ENCODE peak calls at places on chromosome 1, in ten cellular contexts. One of them, this sample, is unnamed. For H3K4me1, the result is how much of the 10 kb centered on the place peaks cover.

GRCh38 chr1:2212542-2213491 is 15.3 kb upstream of the SKI start:
- DNase-seq in tibial nerve: peak
- DNase-seq in transverse colon: peak
- DNase-seq in IMR-90: peak
- DNase-seq in HCT116: peak
- DNase-seq in Peyer's patch: peak
- DNase-seq in neural progenitor cell: peak
- DNase-seq in MM.1S: no peak
- DNase-seq in cardiac muscle cell: peak
- DNase-seq in H1: peak
- DNase-seq in this sample: peak

GRCh38 chr1:221837886-221838285 is 96.0 kb upstream of the DUSP10 start:
- DNase-seq in HCT116: no peak
- DNase-seq in tibial nerve: no peak
- DNase-seq in cardiac muscle cell: no peak
- DNase-seq in neural progenitor cell: no peak
- DNase-seq in Peyer's patch: no peak
- DNase-seq in IMR-90: no peak
- DNase-seq in transverse colon: no peak
- DNase-seq in MM.1S: peak
- DNase-seq in H1: no peak
- DNase-seq in this sample: no peak

GRCh38 chr1:21956720-21957552 is 19.8 kb upstream of the HSPG2 start:
- DNase-seq in HCT116: no peak
- DNase-seq in H1: no peak
- DNase-seq in transverse colon: peak
- DNase-seq in tibial nerve: no peak
- DNase-seq in neural progenitor cell: no peak
- DNase-seq in IMR-90: peak
- DNase-seq in cardiac muscle cell: peak
- DNase-seq in Peyer's patch: peak
- DNase-seq in MM.1S: no peak
- DNase-seq in this sample: peak

GRCh38 chr1:236175642-236176336 is 33.5 kb downstream of the GPR137B start:
- DNase-seq in IMR-90: no peak
- DNase-seq in HCT116: no peak
- DNase-seq in tibial nerve: no peak
- DNase-seq in cardiac muscle cell: no peak
- DNase-seq in neural progenitor cell: no peak
- DNase-seq in MM.1S: no peak
- DNase-seq in Peyer's patch: no peak
- DNase-seq in transverse colon: no peak
- DNase-seq in H1: no peak
- DNase-seq in this sample: no peak

GRCh38 chr1:16117369-16117768 is 38.5 kb downstream of the EPHA2 start:
- DNase-seq in H1: no peak
- DNase-seq in neural progenitor cell: no peak
- DNase-seq in transverse colon: no peak
- DNase-seq in cardiac muscle cell: peak
- DNase-seq in Peyer's patch: no peak
- DNase-seq in tibial nerve: no peak
- DNase-seq in IMR-90: no peak
- DNase-seq in HCT116: no peak
- DNase-seq in MM.1S: no peak
- DNase-seq in this sample: no peak

GRCh38 chr1:1619917-1620361 is 4.6 kb downstream of the MIB2 start:
- DNase-seq in tibial nerve: no peak
- DNase-seq in cardiac muscle cell: no peak
- DNase-seq in HCT116: no peak
- DNase-seq in Peyer's patch: no peak
- DNase-seq in transverse colon: no peak
- DNase-seq in neural progenitor cell: no peak
- DNase-seq in MM.1S: no peak
- DNase-seq in IMR-90: no peak
- DNase-seq in H1: no peak
- DNase-seq in this sample: no peak

GRCh38 chr1:210800301-210800700 is 333.6 kb downstream of the KCNH1 start:
- DNase-seq in tibial nerve: no peak
- DNase-seq in neural progenitor cell: no peak
- DNase-seq in Peyer's patch: no peak
- DNase-seq in transverse colon: no peak
- DNase-seq in HCT116: no peak
- DNase-seq in IMR-90: no peak
- DNase-seq in H1: no peak
- DNase-seq in MM.1S: no peak
- DNase-seq in cardiac muscle cell: no peak
- DNase-seq in this sample: no peak

GRCh38 chr1:40842691-40843090 is 19.5 kb downstream of the CITED4 start:
- DNase-seq in H1: no peak
- DNase-seq in tibial nerve: no peak
- DNase-seq in IMR-90: no peak
- DNase-seq in cardiac muscle cell: no peak
- DNase-seq in transverse colon: no peak
- DNase-seq in MM.1S: no peak
- DNase-seq in Peyer's patch: no peak
- DNase-seq in HCT116: no peak
- DNase-seq in neural progenitor cell: no peak
- DNase-seq in this sample: no peak

GRCh38 chr1:38559180-38559874 is 300.2 kb downstream of the RRAGC start:
- DNase-seq in HCT116: no peak
- DNase-seq in transverse colon: peak
- DNase-seq in IMR-90: no peak
- DNase-seq in MM.1S: no peak
- DNase-seq in H1: no peak
- DNase-seq in Peyer's patch: no peak
- DNase-seq in neural progenitor cell: no peak
- DNase-seq in tibial nerve: no peak
- DNase-seq in cardiac muscle cell: peak
- DNase-seq in this sample: no peak

GRCh38 chr1:154183045-154183968 is 8.6 kb downstream of the TPM3 start:
- DNase-seq in tibial nerve: peak
- DNase-seq in H1: peak
- DNase-seq in neural progenitor cell: peak
- DNase-seq in Peyer's patch: peak
- DNase-seq in MM.1S: peak
- DNase-seq in cardiac muscle cell: peak
- DNase-seq in IMR-90: peak
- DNase-seq in transverse colon: peak
- DNase-seq in HCT116: peak
- DNase-seq in this sample: peak
- H3K4me1 ChIP-seq in tibial nerve: under half
- H3K4me1 ChIP-seq in H1: under half
- H3K4me1 ChIP-seq in neural progenitor cell: under half
- H3K4me1 ChIP-seq in Peyer's patch: under half
- H3K4me1 ChIP-seq in MM.1S: under half
- H3K4me1 ChIP-seq in cardiac muscle cell: under half
- H3K4me1 ChIP-seq in IMR-90: under half
- H3K4me1 ChIP-seq in transverse colon: under half
- H3K4me1 ChIP-seq in HCT116: under half
- H3K4me1 ChIP-seq in this sample: under half

DNA sequence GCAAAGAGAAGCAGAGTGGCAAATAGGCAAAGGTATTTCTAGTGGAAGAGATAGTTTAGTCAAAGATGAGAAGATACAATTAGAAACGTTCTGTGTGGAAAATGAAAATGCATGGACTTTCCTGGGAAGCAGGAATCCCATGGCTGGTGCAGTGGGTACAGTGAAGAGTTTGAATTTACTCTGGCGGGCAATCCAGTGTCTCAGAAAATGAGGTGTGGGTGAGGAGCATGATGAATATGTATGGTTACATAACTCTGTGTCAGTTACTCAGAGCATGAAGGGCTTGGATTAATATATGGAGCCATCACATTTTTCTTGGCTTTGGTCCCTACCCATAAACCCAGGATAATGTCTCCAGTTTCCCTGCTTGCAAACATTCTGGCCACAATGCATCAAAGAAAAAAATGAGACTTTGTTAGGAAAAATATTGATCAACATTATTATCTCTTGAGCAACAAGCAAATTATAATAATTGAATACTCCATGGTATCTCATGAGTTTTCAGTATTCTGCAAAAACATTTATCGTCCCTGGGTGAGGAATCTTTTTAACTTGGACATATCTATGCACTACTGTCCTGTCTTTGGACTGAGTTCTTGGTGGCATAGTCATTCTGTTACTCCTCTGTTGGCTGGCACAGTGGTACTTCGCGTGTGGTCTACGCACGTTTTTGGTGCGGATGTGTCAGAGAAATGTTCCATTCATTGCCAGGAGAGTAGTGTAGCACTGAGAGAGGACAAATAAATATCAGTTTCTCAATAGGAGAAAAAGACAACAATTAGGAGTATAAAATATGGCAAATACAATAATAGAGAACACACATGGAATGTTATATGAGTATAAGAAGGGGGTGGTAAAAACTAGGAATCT is 173.7 kb upstream of the C1orf105 start:
- DNase-seq in HCT116: no peak
- DNase-seq in neural progenitor cell: no peak
- DNase-seq in MM.1S: no peak
- DNase-seq in Peyer's patch: no peak
- DNase-seq in IMR-90: no peak
- DNase-seq in transverse colon: no peak
- DNase-seq in H1: no peak
- DNase-seq in cardiac muscle cell: no peak
- DNase-seq in tibial nerve: no peak
- DNase-seq in this sample: no peak
- H3K4me3 ChIP-seq in HCT116: no peak
- H3K4me3 ChIP-seq in neural progenitor cell: no peak
- H3K4me3 ChIP-seq in MM.1S: no peak
- H3K4me3 ChIP-seq in Peyer's patch: no peak
- H3K4me3 ChIP-seq in IMR-90: no peak
- H3K4me3 ChIP-seq in transverse colon: no peak
- H3K4me3 ChIP-seq in H1: no peak
- H3K4me3 ChIP-seq in cardiac muscle cell: no peak
- H3K4me3 ChIP-seq in tibial nerve: no peak
- H3K4me3 ChIP-seq in this sample: no peak

GRCh38 chr1:89632213-89633102 is 462 bp upstream of the LRRC8C start:
- DNase-seq in transverse colon: peak
- DNase-seq in H1: no peak
- DNase-seq in Peyer's patch: peak
- DNase-seq in IMR-90: peak
- DNase-seq in MM.1S: peak
- DNase-seq in HCT116: peak
- DNase-seq in cardiac muscle cell: peak
- DNase-seq in neural progenitor cell: peak
- DNase-seq in tibial nerve: peak
- DNase-seq in this sample: peak
- H3K27ac ChIP-seq in transverse colon: peak
- H3K27ac ChIP-seq in H1: no peak
- H3K27ac ChIP-seq in Peyer's patch: peak
- H3K27ac ChIP-seq in IMR-90: peak
- H3K27ac ChIP-seq in MM.1S: peak
- H3K27ac ChIP-seq in HCT116: peak
- H3K27ac ChIP-seq in cardiac muscle cell: peak
- H3K27ac ChIP-seq in neural progenitor cell: peak
- H3K27ac ChIP-seq in tibial nerve: peak
- H3K27ac ChIP-seq in this sample: peak

DNA sequence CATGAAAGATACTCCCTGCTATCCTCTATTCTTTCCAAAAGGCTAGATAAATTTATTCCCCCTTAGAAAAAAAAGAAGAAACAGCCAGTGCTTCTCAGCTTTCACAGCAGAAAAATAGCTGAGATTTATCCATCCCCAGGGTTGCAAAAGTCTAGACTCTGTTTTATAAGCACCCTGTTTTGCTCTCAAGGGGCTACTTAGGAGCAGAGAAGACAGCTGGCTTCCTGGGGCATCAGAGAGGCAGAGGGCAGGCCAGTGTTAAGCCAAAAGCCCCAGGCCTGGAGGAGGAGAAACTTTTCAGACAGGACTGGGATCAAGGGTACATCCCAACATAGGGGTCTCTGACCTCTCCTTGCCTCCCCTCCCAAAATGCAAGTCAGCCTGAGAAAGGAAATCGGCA is 3.9 kb downstream of the LAMB3 start:
- DNase-seq in H1: no peak
- DNase-seq in MM.1S: no peak
- DNase-seq in Peyer's patch: no peak
- DNase-seq in neural progenitor cell: no peak
- DNase-seq in HCT116: no peak
- DNase-seq in cardiac muscle cell: no peak
- DNase-seq in transverse colon: no peak
- DNase-seq in IMR-90: no peak
- DNase-seq in tibial nerve: no peak
- DNase-seq in this sample: no peak
- H3K4me1 ChIP-seq in H1: under half
- H3K4me1 ChIP-seq in MM.1S: under half
- H3K4me1 ChIP-seq in Peyer's patch: under half
- H3K4me1 ChIP-seq in neural progenitor cell: under half
- H3K4me1 ChIP-seq in HCT116: under half
- H3K4me1 ChIP-seq in cardiac muscle cell: under half
- H3K4me1 ChIP-seq in transverse colon: half or more
- H3K4me1 ChIP-seq in IMR-90: under half
- H3K4me1 ChIP-seq in tibial nerve: under half
- H3K4me1 ChIP-seq in this sample: under half

DNA sequence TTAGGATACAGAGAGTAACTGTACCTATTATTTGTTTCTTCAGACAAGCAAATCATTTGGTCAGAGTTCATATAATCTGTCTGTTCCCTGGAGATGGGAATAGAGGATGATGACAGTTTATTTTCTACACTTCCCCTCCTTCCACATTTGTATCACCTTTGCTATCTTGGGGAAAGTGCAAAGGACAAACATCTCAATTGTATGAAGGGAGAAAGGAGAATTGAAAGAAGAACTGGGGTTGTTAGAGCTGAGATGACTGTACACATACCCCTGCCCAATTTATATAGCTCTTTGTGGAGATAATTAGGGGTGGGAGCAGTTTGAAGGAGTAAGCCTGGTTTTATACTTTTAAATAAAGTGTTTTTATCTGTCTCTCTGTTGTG is 14.0 kb downstream of the POLR3GL start:
- DNase-seq in transverse colon: no peak
- DNase-seq in MM.1S: no peak
- DNase-seq in neural progenitor cell: no peak
- DNase-seq in IMR-90: no peak
- DNase-seq in cardiac muscle cell: no peak
- DNase-seq in tibial nerve: no peak
- DNase-seq in HCT116: no peak
- DNase-seq in H1: no peak
- DNase-seq in Peyer's patch: no peak
- DNase-seq in this sample: no peak
- H3K4me3 ChIP-seq in transverse colon: no peak
- H3K4me3 ChIP-seq in MM.1S: peak
- H3K4me3 ChIP-seq in neural progenitor cell: no peak
- H3K4me3 ChIP-seq in IMR-90: no peak
- H3K4me3 ChIP-seq in cardiac muscle cell: peak
- H3K4me3 ChIP-seq in tibial nerve: peak
- H3K4me3 ChIP-seq in HCT116: no peak
- H3K4me3 ChIP-seq in H1: peak
- H3K4me3 ChIP-seq in Peyer's patch: peak
- H3K4me3 ChIP-seq in this sample: peak

DNA sequence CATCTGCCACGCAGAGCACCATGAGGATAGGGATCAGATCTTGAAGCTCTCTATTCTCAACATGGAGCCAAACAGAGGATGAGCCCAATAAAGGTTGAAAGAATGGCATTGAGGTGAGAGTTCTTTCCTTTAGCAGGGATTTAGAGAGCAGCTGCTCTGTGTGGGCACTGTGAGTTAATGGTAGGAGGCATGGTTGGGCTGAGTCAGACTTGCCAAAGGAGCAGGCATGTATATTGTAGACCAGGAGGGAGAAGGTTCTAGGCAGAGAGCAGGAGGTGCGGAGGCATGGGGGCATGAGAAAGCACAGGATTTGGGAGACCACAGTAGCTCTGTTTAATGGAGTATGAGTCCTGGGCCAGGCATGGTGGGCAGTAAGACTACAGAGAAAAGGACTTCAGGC is 32.0 kb downstream of the TMEM53 start:
- DNase-seq in cardiac muscle cell: no peak
- DNase-seq in tibial nerve: no peak
- DNase-seq in neural progenitor cell: no peak
- DNase-seq in MM.1S: no peak
- DNase-seq in Peyer's patch: no peak
- DNase-seq in transverse colon: no peak
- DNase-seq in IMR-90: no peak
- DNase-seq in H1: no peak
- DNase-seq in HCT116: no peak
- DNase-seq in this sample: no peak
- H3K27ac ChIP-seq in cardiac muscle cell: no peak
- H3K27ac ChIP-seq in tibial nerve: no peak
- H3K27ac ChIP-seq in neural progenitor cell: no peak
- H3K27ac ChIP-seq in MM.1S: no peak
- H3K27ac ChIP-seq in Peyer's patch: no peak
- H3K27ac ChIP-seq in transverse colon: peak
- H3K27ac ChIP-seq in IMR-90: no peak
- H3K27ac ChIP-seq in H1: no peak
- H3K27ac ChIP-seq in HCT116: no peak
- H3K27ac ChIP-seq in this sample: no peak